ENCODE peak calls at places on chromosomes 11 and 22, in four cellular contexts. E, V, Q and N are unnamed samples.

GRCh38 chr11:1060885-1061616 is 13.6 kb upstream of the MUC2 start:
- DNase-seq in V (no peak), Q (no peak), E (peak; percentile 21), N (no peak)

GRCh38 chr11:61510178-61510979 is 1.8 kb downstream of the LRRC10B start:
- DNase-seq in V (no peak), E (no peak), Q (no peak), N (no peak)

GRCh38 chr22:38176170-38176741 is 5.4 kb downstream of the PLA2G6 start:
- DNase-seq in E (peak; percentile 84), Q (no peak), V (no peak), N (no peak)

GRCh38 chr11:134404485-134405341 is 7.3 kb downstream of the B3GAT1 start:
- DNase-seq in E (no peak), V (no peak), Q (no peak), N (no peak)

GRCh38 chr11:895331-896223 is 15.0 kb downstream of the CHID1 start:
- DNase-seq in E (no peak), Q (no peak), V (no peak), N (no peak)

GRCh38 chr11:932435-932834 is 6.8 kb downstream of the AP2A2 start:
- DNase-seq in E (no peak), Q (no peak), V (no peak), N (no peak)

GRCh38 chr22:43276311-43276710 is 66.9 kb downstream of the SCUBE1 start:
- DNase-seq in Q (no peak), V (no peak), E (no peak), N (no peak)

GRCh38 chr11:73321342-73322110 is 13.4 kb downstream of the ARHGEF17 start:
- DNase-seq in V (no peak), E (no peak), Q (peak; percentile 45), N (no peak)

GRCh38 chr22:23394525-23395326 is 185.4 kb downstream of the IGLL1 start:
- DNase-seq in V (no peak), E (no peak), Q (no peak), N (no peak)

GRCh38 chr11:35763772-35764171 is 101.2 kb downstream of the TRIM44 start:
- DNase-seq in E (no peak), Q (no peak), V (no peak), N (no peak)

GRCh38 chr11:76096552-76096951 is 109.8 kb downstream of the WNT11 start:
- DNase-seq in V (no peak), E (no peak), Q (no peak), N (no peak)

GRCh38 chr11:12981879-12982531 is 27.1 kb upstream of the RASSF10 start:
- DNase-seq in V (no peak), E (no peak), Q (no peak), N (no peak)

GRCh38 chr11:69644071-69644961 is 3.4 kb downstream of the CCND1 start:
- DNase-seq in E (peak; percentile 94), V (no peak), Q (peak; percentile 32), N (no peak)

GRCh38 chr11:102410382-102410784 is 42.2 kb downstream of the TMEM123 start:
- DNase-seq in Q (no peak), V (no peak), E (no peak), N (no peak)

GRCh38 chr22:45270095-45271020 is 14.4 kb upstream of the UPK3A start:
- DNase-seq in V (no peak), E (no peak), Q (no peak), N (no peak)

GRCh38 chr11:133787379-133788103 is 57.8 kb downstream of the SPATA19 start:
- DNase-seq in Q (no peak), E (no peak), V (no peak), N (no peak)

GRCh38 chr11:129896062-129896461 is 684 bp upstream of the NFRKB start:
- DNase-seq in V (no peak), E (peak; percentile 43), Q (no peak), N (no peak)

GRCh38 chr22:42863349-42863911 is 6.4 kb upstream of the ARFGAP3 start:
- DNase-seq in V (no peak), E (no peak), Q (no peak), N (no peak)

GRCh38 chr11:11968511-11969280 is 39.7 kb downstream of the DKK3 start:
- DNase-seq in Q (no peak), E (no peak), V (no peak), N (no peak)

GRCh38 chr11:110003426-110003825 is 89.8 kb upstream of the ZC3H12C start:
- DNase-seq in Q (no peak), E (no peak), V (no peak), N (no peak)

GRCh38 chr11:11472096-11472495 is 119.0 kb upstream of the CSNK2A3 start:
- DNase-seq in E (no peak), Q (peak; percentile 55), V (no peak), N (no peak)

GRCh38 chr11:14357843-14358728 is 897 bp downstream of the RRAS2 start:
- DNase-seq in Q (no peak), V (peak; percentile 6), E (peak; percentile 66), N (peak; percentile 30)

GRCh38 chr22:24209016-24209415 is 27.7 kb downstream of the SUSD2 start:
- DNase-seq in Q (no peak), E (no peak), V (no peak), N (no peak)

GRCh38 chr11:3664032-3664630 is 7.1 kb downstream of the CHRNA10 start:
- DNase-seq in E (no peak), V (no peak), Q (no peak), N (no peak)

GRCh38 chr11:78922886-78923625 is 348.4 kb upstream of the NARS2 start:
- DNase-seq in E (no peak), Q (no peak), V (no peak), N (no peak)

GRCh38 chr22:31272522-31273446 is 19.5 kb downstream of the PIK3IP1 start:
- DNase-seq in Q (peak; percentile 30), V (no peak), E (peak; percentile 60), N (no peak)

GRCh38 chr11:118152020-118152551 is 537 bp downstream of the SCN4B start:
- DNase-seq in E (no peak), Q (no peak), V (no peak), N (no peak)